ENCODE peak calls at places on chromosome 2, in ten cellular contexts. One of them, this sample, is unnamed.

GRCh38 chr2:189868896-189869295 is 84.6 kb downstream of the PMS1 start:
- DNase-seq in DND-41: no peak
- DNase-seq in epithelial cell of esophagus: no peak
- DNase-seq in CD8-positive, alpha-beta memory T cell: no peak
- DNase-seq in brain microvascular endothelial cell: no peak
- DNase-seq in tibial artery: no peak
- DNase-seq in breast epithelium: no peak
- DNase-seq in body of pancreas: no peak
- DNase-seq in psoas muscle: no peak
- DNase-seq in right lobe of liver: no peak
- DNase-seq in this sample: no peak

GRCh38 chr2:128170776-128171175 is 79.8 kb downstream of the UGGT1 start:
- DNase-seq in DND-41: no peak
- DNase-seq in epithelial cell of esophagus: no peak
- DNase-seq in CD8-positive, alpha-beta memory T cell: no peak
- DNase-seq in brain microvascular endothelial cell: no peak
- DNase-seq in tibial artery: no peak
- DNase-seq in breast epithelium: no peak
- DNase-seq in body of pancreas: no peak
- DNase-seq in psoas muscle: no peak
- DNase-seq in right lobe of liver: no peak
- DNase-seq in this sample: no peak

GRCh38 chr2:79938648-79939047 is 365.9 kb downstream of the LRRTM1 start:
- DNase-seq in DND-41: no peak
- DNase-seq in epithelial cell of esophagus: no peak
- DNase-seq in CD8-positive, alpha-beta memory T cell: no peak
- DNase-seq in brain microvascular endothelial cell: no peak
- DNase-seq in tibial artery: no peak
- DNase-seq in breast epithelium: no peak
- DNase-seq in body of pancreas: no peak
- DNase-seq in psoas muscle: no peak
- DNase-seq in right lobe of liver: no peak
- DNase-seq in this sample: no peak

GRCh38 chr2:157662401-157662800 is 33.7 kb upstream of the ACVR1C start:
- DNase-seq in DND-41: no peak
- DNase-seq in epithelial cell of esophagus: peak; percentile 42
- DNase-seq in CD8-positive, alpha-beta memory T cell: no peak
- DNase-seq in brain microvascular endothelial cell: no peak
- DNase-seq in tibial artery: no peak
- DNase-seq in breast epithelium: no peak
- DNase-seq in body of pancreas: no peak
- DNase-seq in psoas muscle: no peak
- DNase-seq in right lobe of liver: no peak
- DNase-seq in this sample: no peak

GRCh38 chr2:21118302-21118920 is 5.4 kb upstream of the TDRD15 start:
- DNase-seq in DND-41: peak; percentile 39
- DNase-seq in epithelial cell of esophagus: peak; percentile 57
- DNase-seq in CD8-positive, alpha-beta memory T cell: no peak
- DNase-seq in brain microvascular endothelial cell: peak; percentile 45
- DNase-seq in tibial artery: no peak
- DNase-seq in breast epithelium: no peak
- DNase-seq in body of pancreas: no peak
- DNase-seq in psoas muscle: no peak
- DNase-seq in right lobe of liver: no peak
- DNase-seq in this sample: peak; percentile 42

GRCh38 chr2:35468271-35468670 is 887.3 kb upstream of the CRIM1 start:
- DNase-seq in DND-41: no peak
- DNase-seq in epithelial cell of esophagus: no peak
- DNase-seq in CD8-positive, alpha-beta memory T cell: no peak
- DNase-seq in brain microvascular endothelial cell: peak; percentile 13
- DNase-seq in tibial artery: no peak
- DNase-seq in breast epithelium: no peak
- DNase-seq in body of pancreas: no peak
- DNase-seq in psoas muscle: no peak
- DNase-seq in right lobe of liver: no peak
- DNase-seq in this sample: no peak

GRCh38 chr2:160293401-160293911 is 93.4 kb upstream of the ITGB6 start:
- DNase-seq in DND-41: no peak
- DNase-seq in epithelial cell of esophagus: peak; percentile 91
- DNase-seq in CD8-positive, alpha-beta memory T cell: no peak
- DNase-seq in brain microvascular endothelial cell: peak; percentile 91
- DNase-seq in tibial artery: no peak
- DNase-seq in breast epithelium: no peak
- DNase-seq in body of pancreas: no peak
- DNase-seq in psoas muscle: no peak
- DNase-seq in right lobe of liver: no peak
- DNase-seq in this sample: no peak

GRCh38 chr2:211609127-211609526 is 929.5 kb downstream of the ERBB4 start:
- DNase-seq in DND-41: no peak
- DNase-seq in epithelial cell of esophagus: no peak
- DNase-seq in CD8-positive, alpha-beta memory T cell: no peak
- DNase-seq in brain microvascular endothelial cell: no peak
- DNase-seq in tibial artery: no peak
- DNase-seq in breast epithelium: no peak
- DNase-seq in body of pancreas: no peak
- DNase-seq in psoas muscle: no peak
- DNase-seq in right lobe of liver: no peak
- DNase-seq in this sample: no peak

GRCh38 chr2:170340693-170341068 is 162.7 kb downstream of the MYO3B start:
- DNase-seq in DND-41: no peak
- DNase-seq in epithelial cell of esophagus: no peak
- DNase-seq in CD8-positive, alpha-beta memory T cell: no peak
- DNase-seq in brain microvascular endothelial cell: no peak
- DNase-seq in tibial artery: no peak
- DNase-seq in breast epithelium: no peak
- DNase-seq in body of pancreas: no peak
- DNase-seq in psoas muscle: no peak
- DNase-seq in right lobe of liver: no peak
- DNase-seq in this sample: no peak

GRCh38 chr2:197427986-197428385 is 6.8 kb downstream of the SF3B1 start:
- DNase-seq in DND-41: no peak
- DNase-seq in epithelial cell of esophagus: no peak
- DNase-seq in CD8-positive, alpha-beta memory T cell: no peak
- DNase-seq in brain microvascular endothelial cell: no peak
- DNase-seq in tibial artery: no peak
- DNase-seq in breast epithelium: no peak
- DNase-seq in body of pancreas: no peak
- DNase-seq in psoas muscle: no peak
- DNase-seq in right lobe of liver: no peak
- DNase-seq in this sample: no peak

GRCh38 chr2:8395718-8396117 is 286.1 kb upstream of the ID2 start:
- DNase-seq in DND-41: no peak
- DNase-seq in epithelial cell of esophagus: no peak
- DNase-seq in CD8-positive, alpha-beta memory T cell: no peak
- DNase-seq in brain microvascular endothelial cell: no peak
- DNase-seq in tibial artery: no peak
- DNase-seq in breast epithelium: no peak
- DNase-seq in body of pancreas: no peak
- DNase-seq in psoas muscle: no peak
- DNase-seq in right lobe of liver: no peak
- DNase-seq in this sample: no peak

GRCh38 chr2:31553362-31553761 is 27.4 kb downstream of the SRD5A2 start:
- DNase-seq in DND-41: no peak
- DNase-seq in epithelial cell of esophagus: no peak
- DNase-seq in CD8-positive, alpha-beta memory T cell: no peak
- DNase-seq in brain microvascular endothelial cell: no peak
- DNase-seq in tibial artery: no peak
- DNase-seq in breast epithelium: no peak
- DNase-seq in body of pancreas: no peak
- DNase-seq in psoas muscle: no peak
- DNase-seq in right lobe of liver: no peak
- DNase-seq in this sample: no peak

GRCh38 chr2:20444993-20445910 is 1.6 kb upstream of the RHOB start:
- DNase-seq in DND-41: no peak
- DNase-seq in epithelial cell of esophagus: no peak
- DNase-seq in CD8-positive, alpha-beta memory T cell: no peak
- DNase-seq in brain microvascular endothelial cell: no peak
- DNase-seq in tibial artery: peak; percentile 66
- DNase-seq in breast epithelium: no peak
- DNase-seq in body of pancreas: peak; percentile 12
- DNase-seq in psoas muscle: peak; percentile 51
- DNase-seq in right lobe of liver: peak; percentile 47
- DNase-seq in this sample: no peak

GRCh38 chr2:130366720-130367119 is 10.9 kb downstream of the PTPN18 start:
- DNase-seq in DND-41: no peak
- DNase-seq in epithelial cell of esophagus: no peak
- DNase-seq in CD8-positive, alpha-beta memory T cell: no peak
- DNase-seq in brain microvascular endothelial cell: no peak
- DNase-seq in tibial artery: no peak
- DNase-seq in breast epithelium: no peak
- DNase-seq in body of pancreas: no peak
- DNase-seq in psoas muscle: no peak
- DNase-seq in right lobe of liver: no peak
- DNase-seq in this sample: no peak

GRCh38 chr2:197453914-197454398 is 604 bp downstream of the COQ10B start:
- DNase-seq in DND-41: no peak
- DNase-seq in epithelial cell of esophagus: no peak
- DNase-seq in CD8-positive, alpha-beta memory T cell: no peak
- DNase-seq in brain microvascular endothelial cell: no peak
- DNase-seq in tibial artery: peak; percentile 90
- DNase-seq in breast epithelium: no peak
- DNase-seq in body of pancreas: peak; percentile 83
- DNase-seq in psoas muscle: no peak
- DNase-seq in right lobe of liver: peak; percentile 77
- DNase-seq in this sample: peak; percentile 89

GRCh38 chr2:165466386-165466785 is 3.1 kb upstream of the CSRNP3 start:
- DNase-seq in DND-41: no peak
- DNase-seq in epithelial cell of esophagus: peak; percentile 4
- DNase-seq in CD8-positive, alpha-beta memory T cell: no peak
- DNase-seq in brain microvascular endothelial cell: no peak
- DNase-seq in tibial artery: no peak
- DNase-seq in breast epithelium: no peak
- DNase-seq in body of pancreas: no peak
- DNase-seq in psoas muscle: no peak
- DNase-seq in right lobe of liver: no peak
- DNase-seq in this sample: no peak
- H3K4me3 ChIP-seq in DND-41: no peak overlapping the region
- H3K4me3 ChIP-seq in epithelial cell of esophagus: no peak overlapping the region
- H3K4me3 ChIP-seq in CD8-positive, alpha-beta memory T cell: no peak overlapping the region
- H3K4me3 ChIP-seq in brain microvascular endothelial cell: no peak overlapping the region
- H3K4me3 ChIP-seq in tibial artery: no peak overlapping the region
- H3K4me3 ChIP-seq in breast epithelium: no peak overlapping the region
- H3K4me3 ChIP-seq in body of pancreas: no peak overlapping the region
- H3K4me3 ChIP-seq in psoas muscle: no peak overlapping the region
- H3K4me3 ChIP-seq in right lobe of liver: no peak overlapping the region
- H3K4me3 ChIP-seq in this sample: no peak overlapping the region

GRCh38 chr2:37793004-37793403 is 121.6 kb upstream of the CDC42EP3 start:
- DNase-seq in DND-41: no peak
- DNase-seq in epithelial cell of esophagus: no peak
- DNase-seq in CD8-positive, alpha-beta memory T cell: no peak
- DNase-seq in brain microvascular endothelial cell: no peak
- DNase-seq in tibial artery: no peak
- DNase-seq in breast epithelium: no peak
- DNase-seq in body of pancreas: no peak
- DNase-seq in psoas muscle: no peak
- DNase-seq in right lobe of liver: no peak
- DNase-seq in this sample: no peak
- H3K4me3 ChIP-seq in DND-41: no peak overlapping the region
- H3K4me3 ChIP-seq in epithelial cell of esophagus: no peak overlapping the region
- H3K4me3 ChIP-seq in CD8-positive, alpha-beta memory T cell: no peak overlapping the region
- H3K4me3 ChIP-seq in brain microvascular endothelial cell: no peak overlapping the region
- H3K4me3 ChIP-seq in tibial artery: no peak overlapping the region
- H3K4me3 ChIP-seq in breast epithelium: no peak overlapping the region
- H3K4me3 ChIP-seq in body of pancreas: no peak overlapping the region
- H3K4me3 ChIP-seq in psoas muscle: no peak overlapping the region
- H3K4me3 ChIP-seq in right lobe of liver: no peak overlapping the region
- H3K4me3 ChIP-seq in this sample: no peak overlapping the region

GRCh38 chr2:121699421-121700328 is 37.0 kb downstream of the NIFK start:
- DNase-seq in DND-41: peak; percentile 86
- DNase-seq in epithelial cell of esophagus: peak; percentile 97
- DNase-seq in CD8-positive, alpha-beta memory T cell: peak; percentile 74
- DNase-seq in brain microvascular endothelial cell: peak; percentile 85
- DNase-seq in tibial artery: no peak
- DNase-seq in breast epithelium: peak; percentile 37
- DNase-seq in body of pancreas: peak; percentile 76
- DNase-seq in psoas muscle: peak; percentile 84
- DNase-seq in right lobe of liver: no peak
- DNase-seq in this sample: peak; percentile 69
- H3K4me3 ChIP-seq in DND-41: peak overlapping the region; percentile 48
- H3K4me3 ChIP-seq in epithelial cell of esophagus: no peak overlapping the region
- H3K4me3 ChIP-seq in CD8-positive, alpha-beta memory T cell: peak overlapping the region; percentile 58
- H3K4me3 ChIP-seq in brain microvascular endothelial cell: no peak overlapping the region
- H3K4me3 ChIP-seq in tibial artery: no peak overlapping the region
- H3K4me3 ChIP-seq in breast epithelium: no peak overlapping the region
- H3K4me3 ChIP-seq in body of pancreas: no peak overlapping the region
- H3K4me3 ChIP-seq in psoas muscle: no peak overlapping the region
- H3K4me3 ChIP-seq in right lobe of liver: no peak overlapping the region
- H3K4me3 ChIP-seq in this sample: peak overlapping the region; percentile 64

DNA sequence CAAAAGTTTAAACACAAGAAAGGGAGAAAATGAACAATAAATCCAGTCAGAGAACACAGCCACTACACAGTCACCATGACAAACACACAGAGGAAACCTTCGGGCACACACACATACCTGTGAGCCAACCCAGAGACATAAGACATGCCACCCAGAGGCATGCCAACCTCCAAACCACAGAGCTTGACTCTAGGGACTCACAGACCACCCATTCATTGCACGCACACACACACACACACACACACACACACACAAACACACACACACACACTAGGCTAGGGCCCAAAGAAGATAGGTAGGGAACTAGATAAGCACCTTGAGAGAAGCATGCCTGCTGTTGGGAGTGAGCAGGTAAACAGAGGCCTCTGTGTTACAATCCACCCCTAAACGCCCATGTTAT is 9.1 kb downstream of the SIX3 start:
- DNase-seq in DND-41: no peak
- DNase-seq in epithelial cell of esophagus: no peak
- DNase-seq in CD8-positive, alpha-beta memory T cell: no peak
- DNase-seq in brain microvascular endothelial cell: no peak
- DNase-seq in tibial artery: no peak
- DNase-seq in breast epithelium: no peak
- DNase-seq in body of pancreas: no peak
- DNase-seq in psoas muscle: peak; percentile 16
- DNase-seq in right lobe of liver: no peak
- DNase-seq in this sample: no peak
- H3K4me3 ChIP-seq in DND-41: no peak overlapping the region
- H3K4me3 ChIP-seq in epithelial cell of esophagus: no peak overlapping the region
- H3K4me3 ChIP-seq in CD8-positive, alpha-beta memory T cell: no peak overlapping the region
- H3K4me3 ChIP-seq in brain microvascular endothelial cell: no peak overlapping the region
- H3K4me3 ChIP-seq in tibial artery: no peak overlapping the region
- H3K4me3 ChIP-seq in breast epithelium: no peak overlapping the region
- H3K4me3 ChIP-seq in body of pancreas: no peak overlapping the region
- H3K4me3 ChIP-seq in psoas muscle: no peak overlapping the region
- H3K4me3 ChIP-seq in right lobe of liver: no peak overlapping the region
- H3K4me3 ChIP-seq in this sample: no peak overlapping the region

This sample was measured in CD4-positive, CD25-positive, alpha-beta regulatory T cell.